ENCODE peak calls at places on chromosomes 5 and 9, in four cellular contexts. One of them, this sample, is unnamed.

GRCh38 chr9:127785023-127785932 is 556 bp upstream of the CDK9 start:
- DNase-seq in adipocyte: peak
- DNase-seq in astrocyte of the spinal cord: peak
- DNase-seq in hepatocyte: peak
- DNase-seq in this sample: peak

GRCh38 chr9:69223605-69224004 is 49.5 kb downstream of the TJP2 start:
- DNase-seq in adipocyte: peak
- DNase-seq in astrocyte of the spinal cord: peak
- DNase-seq in hepatocyte: peak
- DNase-seq in this sample: peak

GRCh38 chr5:1743769-1744085 is 55.9 kb downstream of the MRPL36 start:
- DNase-seq in adipocyte: no peak
- DNase-seq in astrocyte of the spinal cord: no peak
- DNase-seq in hepatocyte: no peak
- DNase-seq in this sample: no peak

GRCh38 chr5:24547127-24547526 is 97.7 kb downstream of the CDH10 start:
- DNase-seq in adipocyte: peak
- DNase-seq in astrocyte of the spinal cord: no peak
- DNase-seq in hepatocyte: peak
- DNase-seq in this sample: no peak

GRCh38 chr5:155735388-155735787 is 591.6 kb upstream of the SGCD start:
- DNase-seq in adipocyte: no peak
- DNase-seq in astrocyte of the spinal cord: no peak
- DNase-seq in hepatocyte: no peak
- DNase-seq in this sample: peak

GRCh38 chr5:141512390-141513020 is 23.6 kb downstream of the PCDHGC5 start:
- DNase-seq in adipocyte: peak
- DNase-seq in astrocyte of the spinal cord: peak
- DNase-seq in hepatocyte: peak
- DNase-seq in this sample: peak

GRCh38 chr5:10333154-10334006 is 20.1 kb upstream of the MARCHF6 start:
- DNase-seq in adipocyte: peak
- DNase-seq in astrocyte of the spinal cord: no peak
- DNase-seq in hepatocyte: peak
- DNase-seq in this sample: peak

GRCh38 chr9:87513171-87513570 is 15.5 kb downstream of the DAPK1 start:
- DNase-seq in adipocyte: no peak
- DNase-seq in astrocyte of the spinal cord: no peak
- DNase-seq in hepatocyte: no peak
- DNase-seq in this sample: no peak

GRCh38 chr5:72451771-72452505 is 55.3 kb downstream of the ZNF366 start:
- DNase-seq in adipocyte: peak
- DNase-seq in astrocyte of the spinal cord: peak
- DNase-seq in hepatocyte: peak
- DNase-seq in this sample: peak

GRCh38 chr5:176425138-176425537 is 8.8 kb upstream of the CLTB start:
- DNase-seq in adipocyte: no peak
- DNase-seq in astrocyte of the spinal cord: peak
- DNase-seq in hepatocyte: peak
- DNase-seq in this sample: no peak

GRCh38 chr5:168457542-168457941 is 28.7 kb upstream of the RARS1 start:
- DNase-seq in adipocyte: no peak
- DNase-seq in astrocyte of the spinal cord: no peak
- DNase-seq in hepatocyte: no peak
- DNase-seq in this sample: no peak

GRCh38 chr9:4486176-4486575 is 4.1 kb upstream of the SLC1A1 start:
- DNase-seq in adipocyte: no peak
- DNase-seq in astrocyte of the spinal cord: no peak
- DNase-seq in hepatocyte: no peak
- DNase-seq in this sample: no peak

GRCh38 chr9:126126807-126127206 is 199.8 kb upstream of the MVB12B start:
- DNase-seq in adipocyte: no peak
- DNase-seq in astrocyte of the spinal cord: no peak
- DNase-seq in hepatocyte: no peak
- DNase-seq in this sample: no peak

GRCh38 chr5:180645609-180646204 is 3.7 kb downstream of the FLT4 start:
- DNase-seq in adipocyte: no peak
- DNase-seq in astrocyte of the spinal cord: no peak
- DNase-seq in hepatocyte: no peak
- DNase-seq in this sample: no peak

GRCh38 chr9:76707510-76707909 is 56.7 kb upstream of the PCA3 start:
- DNase-seq in adipocyte: no peak
- DNase-seq in astrocyte of the spinal cord: no peak
- DNase-seq in hepatocyte: no peak
- DNase-seq in this sample: no peak

GRCh38 chr9:134320195-134320885 is 5.9 kb upstream of the RXRA start:
- DNase-seq in adipocyte: no peak
- DNase-seq in astrocyte of the spinal cord: no peak
- DNase-seq in hepatocyte: peak
- DNase-seq in this sample: no peak

GRCh38 chr5:17203329-17204132 is 13.9 kb upstream of the BASP1 start:
- DNase-seq in adipocyte: peak
- DNase-seq in astrocyte of the spinal cord: peak
- DNase-seq in hepatocyte: peak
- DNase-seq in this sample: peak

GRCh38 chr5:10432059-10433008 is 9.3 kb upstream of the ROPN1L start:
- DNase-seq in adipocyte: no peak
- DNase-seq in astrocyte of the spinal cord: no peak
- DNase-seq in hepatocyte: no peak
- DNase-seq in this sample: no peak

GRCh38 chr5:74384851-74385250 is 255.7 kb downstream of the ENC1 start:
- DNase-seq in adipocyte: peak
- DNase-seq in astrocyte of the spinal cord: peak
- DNase-seq in hepatocyte: no peak
- DNase-seq in this sample: no peak

GRCh38 chr5:148499461-148499860 is 115.7 kb downstream of the FBXO38 start:
- DNase-seq in adipocyte: no peak
- DNase-seq in astrocyte of the spinal cord: no peak
- DNase-seq in hepatocyte: no peak
- DNase-seq in this sample: no peak

GRCh38 chr5:2737273-2738155 is 14.0 kb downstream of the IRX2 start:
- DNase-seq in adipocyte: no peak
- DNase-seq in astrocyte of the spinal cord: no peak
- DNase-seq in hepatocyte: no peak
- DNase-seq in this sample: no peak

GRCh38 chr9:36828574-36829141 is 205.4 kb downstream of the PAX5 start:
- DNase-seq in adipocyte: no peak
- DNase-seq in astrocyte of the spinal cord: no peak
- DNase-seq in hepatocyte: no peak
- DNase-seq in this sample: no peak

GRCh38 chr5:172002310-172002709 is 4.1 kb downstream of the FBXW11 start:
- DNase-seq in adipocyte: peak
- DNase-seq in astrocyte of the spinal cord: peak
- DNase-seq in hepatocyte: no peak
- DNase-seq in this sample: peak

GRCh38 chr5:177482359-177482795 is 8.9 kb upstream of the DBN1 start:
- DNase-seq in adipocyte: peak
- DNase-seq in astrocyte of the spinal cord: peak
- DNase-seq in hepatocyte: no peak
- DNase-seq in this sample: no peak

GRCh38 chr9:80605129-80605528 is 1033.4 kb downstream of the TLE4 start:
- DNase-seq in adipocyte: peak
- DNase-seq in astrocyte of the spinal cord: peak
- DNase-seq in hepatocyte: peak
- DNase-seq in this sample: peak

GRCh38 chr5:42026446-42026845 is 101.4 kb downstream of the FBXO4 start:
- DNase-seq in adipocyte: no peak
- DNase-seq in astrocyte of the spinal cord: no peak
- DNase-seq in hepatocyte: no peak
- DNase-seq in this sample: no peak

GRCh38 chr9:120925535-120926396 is 830 bp downstream of the TRAF1 start:
- DNase-seq in adipocyte: peak
- DNase-seq in astrocyte of the spinal cord: peak
- DNase-seq in hepatocyte: peak
- DNase-seq in this sample: peak

GRCh38 chr5:1467341-1468246 is 22.4 kb upstream of the SLC6A3 start:
- DNase-seq in adipocyte: no peak
- DNase-seq in astrocyte of the spinal cord: no peak
- DNase-seq in hepatocyte: no peak
- DNase-seq in this sample: no peak

GRCh38 chr5:2708751-2709150 is 42.7 kb downstream of the IRX2 start:
- DNase-seq in adipocyte: no peak
- DNase-seq in astrocyte of the spinal cord: no peak
- DNase-seq in hepatocyte: no peak
- DNase-seq in this sample: no peak

GRCh38 chr9:132295181-132295580 is 59.6 kb downstream of the SETX start:
- DNase-seq in adipocyte: no peak
- DNase-seq in astrocyte of the spinal cord: no peak
- DNase-seq in hepatocyte: no peak
- DNase-seq in this sample: no peak

GRCh38 chr5:122515709-122516431 is 203.8 kb downstream of the SNCAIP start:
- DNase-seq in adipocyte: peak
- DNase-seq in astrocyte of the spinal cord: peak
- DNase-seq in hepatocyte: peak
- DNase-seq in this sample: peak

GRCh38 chr9:123418506-123418905 is 62.5 kb downstream of the CRB2 start:
- DNase-seq in adipocyte: no peak
- DNase-seq in astrocyte of the spinal cord: no peak
- DNase-seq in hepatocyte: no peak
- DNase-seq in this sample: no peak

GRCh38 chr9:104868687-104869404 is 59.1 kb downstream of the ABCA1 start:
- DNase-seq in adipocyte: peak
- DNase-seq in astrocyte of the spinal cord: peak
- DNase-seq in hepatocyte: peak
- DNase-seq in this sample: peak

GRCh38 chr9:128159073-128159783 is 837 bp upstream of the BBLN start:
- DNase-seq in adipocyte: no peak
- DNase-seq in astrocyte of the spinal cord: no peak
- DNase-seq in hepatocyte: no peak
- DNase-seq in this sample: no peak

GRCh38 chr5:44536650-44537260 is 147.5 kb upstream of the FGF10 start:
- DNase-seq in adipocyte: peak
- DNase-seq in astrocyte of the spinal cord: peak
- DNase-seq in hepatocyte: peak
- DNase-seq in this sample: peak

GRCh38 chr9:92310562-92310961 is 14.6 kb downstream of the NOL8 start:
- DNase-seq in adipocyte: no peak
- DNase-seq in astrocyte of the spinal cord: no peak
- DNase-seq in hepatocyte: no peak
- DNase-seq in this sample: no peak

GRCh38 chr9:92312887-92313623 is 12.1 kb downstream of the NOL8 start:
- DNase-seq in adipocyte: peak
- DNase-seq in astrocyte of the spinal cord: no peak
- DNase-seq in hepatocyte: no peak
- DNase-seq in this sample: peak

GRCh38 chr9:92315456-92315855 is 9.7 kb downstream of the NOL8 start:
- DNase-seq in adipocyte: no peak
- DNase-seq in astrocyte of the spinal cord: no peak
- DNase-seq in hepatocyte: no peak
- DNase-seq in this sample: no peak

GRCh38 chr9:92308893-92309292 is 15.4 kb upstream of the IARS1 start:
- DNase-seq in adipocyte: peak
- DNase-seq in astrocyte of the spinal cord: no peak
- DNase-seq in hepatocyte: peak
- DNase-seq in this sample: no peak

GRCh38 chr9:92313624-92314012 is 11.5 kb downstream of the NOL8 start:
- DNase-seq in adipocyte: no peak
- DNase-seq in astrocyte of the spinal cord: no peak
- DNase-seq in hepatocyte: no peak
- DNase-seq in this sample: no peak
- H3K4me3 ChIP-seq in adipocyte: no peak
- H3K4me3 ChIP-seq in astrocyte of the spinal cord: no peak
- H3K4me3 ChIP-seq in hepatocyte: no peak
- H3K4me3 ChIP-seq in this sample: no peak

GRCh38 chr9:83219154-83219923 is 156.4 kb upstream of the RASEF start:
- DNase-seq in adipocyte: peak
- DNase-seq in astrocyte of the spinal cord: peak
- DNase-seq in hepatocyte: peak
- DNase-seq in this sample: peak

GRCh38 chr9:83218411-83219090 is 155.6 kb upstream of the RASEF start:
- DNase-seq in adipocyte: no peak
- DNase-seq in astrocyte of the spinal cord: no peak
- DNase-seq in hepatocyte: no peak
- DNase-seq in this sample: peak

GRCh38 chr9:83220737-83221136 is 157.8 kb upstream of the RASEF start:
- DNase-seq in adipocyte: peak
- DNase-seq in astrocyte of the spinal cord: peak
- DNase-seq in hepatocyte: peak
- DNase-seq in this sample: peak

DNA sequence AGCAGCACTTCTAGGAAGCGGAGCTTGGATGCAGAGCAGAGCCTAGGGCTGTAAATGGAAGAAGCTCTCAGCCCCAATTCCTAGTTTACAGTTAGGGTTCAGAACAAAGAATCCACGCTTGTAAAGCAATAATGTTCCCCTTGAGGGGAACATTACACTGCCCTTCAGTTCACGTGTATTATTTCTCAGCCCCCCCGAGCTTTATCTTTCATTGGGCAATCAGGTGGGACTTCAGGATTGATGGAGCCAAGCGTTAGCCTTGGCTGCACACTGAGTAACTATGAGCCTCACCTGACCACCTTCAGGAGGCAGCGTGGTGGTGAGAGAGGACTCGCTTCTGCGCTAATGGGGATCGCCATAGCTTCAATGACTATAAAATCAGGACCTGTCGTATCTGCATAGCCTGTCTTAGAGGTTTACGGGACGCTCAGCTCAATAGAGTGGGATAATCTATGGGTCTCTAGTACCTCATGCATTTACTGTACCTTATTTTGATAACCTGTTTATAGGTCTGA is 157.0 kb upstream of the RASEF start:
- DNase-seq in adipocyte: peak
- DNase-seq in astrocyte of the spinal cord: no peak
- DNase-seq in hepatocyte: peak
- DNase-seq in this sample: peak
- H3K4me3 ChIP-seq in adipocyte: peak
- H3K4me3 ChIP-seq in astrocyte of the spinal cord: peak
- H3K4me3 ChIP-seq in hepatocyte: peak
- H3K4me3 ChIP-seq in this sample: peak

DNA sequence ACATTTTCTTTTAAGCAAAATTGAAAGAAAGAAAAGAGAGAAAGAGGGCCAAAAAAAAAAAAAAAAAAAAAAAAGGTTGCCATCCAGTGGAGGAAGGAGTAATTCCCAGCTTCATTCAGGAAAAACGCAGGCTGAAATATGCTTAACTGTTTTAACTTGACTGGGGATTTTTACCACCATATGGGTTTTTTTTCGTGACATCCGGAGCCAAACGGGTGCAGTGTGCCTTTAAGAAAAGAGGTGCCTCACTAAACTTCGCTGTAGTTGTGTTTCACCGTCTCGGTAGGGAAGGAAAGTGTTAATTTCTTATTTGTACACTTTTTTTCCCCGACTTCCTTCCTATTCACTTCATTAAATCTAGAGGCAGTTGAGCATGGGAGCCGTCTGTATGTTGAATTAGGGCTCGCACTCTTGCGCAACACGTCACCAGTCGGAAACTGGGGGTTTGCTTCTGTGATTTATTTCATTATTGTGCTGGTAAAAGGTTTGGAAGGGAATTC is 143.0 kb downstream of the SMARCA2 start:
- DNase-seq in adipocyte: peak
- DNase-seq in astrocyte of the spinal cord: peak
- DNase-seq in hepatocyte: peak
- DNase-seq in this sample: peak
- H3K4me3 ChIP-seq in adipocyte: peak
- H3K4me3 ChIP-seq in astrocyte of the spinal cord: peak
- H3K4me3 ChIP-seq in hepatocyte: peak
- H3K4me3 ChIP-seq in this sample: peak

GRCh38 chr5:150779397-150780179 is 1.0 kb downstream of the SMIM3 start:
- DNase-seq in adipocyte: peak
- DNase-seq in astrocyte of the spinal cord: no peak
- DNase-seq in hepatocyte: no peak
- DNase-seq in this sample: peak
- H3K4me3 ChIP-seq in adipocyte: peak
- H3K4me3 ChIP-seq in astrocyte of the spinal cord: peak
- H3K4me3 ChIP-seq in hepatocyte: peak
- H3K4me3 ChIP-seq in this sample: peak

This sample was measured in epithelial cell of esophagus.